ENCODE peak calls at places on chromosome 6, in ten cellular contexts. One of them, this sample, is unnamed.

GRCh38 chr6:44367686-44368085 is 19.8 kb upstream of the CDC5L start:
- DNase-seq in fibroblast of lung: no peak
- DNase-seq in A549: no peak
- DNase-seq in neural crest cell: no peak
- DNase-seq in ELR: peak
- DNase-seq in naive thymus-derived CD4-positive, alpha-beta T cell: no peak
- DNase-seq in psoas muscle: no peak
- DNase-seq in LoVo: no peak
- DNase-seq in stimulated activated naive CD8-positive, alpha-beta T cell treated with anti-CD3 and anti-CD28 coated beads, Interleukin-15, Interleukin-2, amounts not matched to agents 100 U/mL and 50 U/mL, for 24 hours: no peak
- DNase-seq in activated CD4-positive, alpha-beta memory T cell treated with anti-CD3 and anti-CD28 coated beads, Interleukin-2, amount 10 ng/mL, durations not matched to agents 7 days and 5 days: no peak
- DNase-seq in this sample: no peak

GRCh38 chr6:42131531-42131930 is 10.9 kb downstream of the C6orf132 start:
- DNase-seq in LoVo: no peak
- DNase-seq in ELR: peak
- DNase-seq in A549: no peak
- DNase-seq in fibroblast of lung: peak
- DNase-seq in naive thymus-derived CD4-positive, alpha-beta T cell: no peak
- DNase-seq in activated CD4-positive, alpha-beta memory T cell treated with anti-CD3 and anti-CD28 coated beads, Interleukin-2, amount 10 ng/mL, durations not matched to agents 7 days and 5 days: no peak
- DNase-seq in neural crest cell: no peak
- DNase-seq in psoas muscle: no peak
- DNase-seq in stimulated activated naive CD8-positive, alpha-beta T cell treated with anti-CD3 and anti-CD28 coated beads, Interleukin-15, Interleukin-2, amounts not matched to agents 100 U/mL and 50 U/mL, for 24 hours: no peak
- DNase-seq in this sample: no peak

GRCh38 chr6:11208267-11208666 is 24.2 kb downstream of the NEDD9 start:
- DNase-seq in activated CD4-positive, alpha-beta memory T cell treated with anti-CD3 and anti-CD28 coated beads, Interleukin-2, amount 10 ng/mL, durations not matched to agents 7 days and 5 days: no peak
- DNase-seq in naive thymus-derived CD4-positive, alpha-beta T cell: no peak
- DNase-seq in A549: no peak
- DNase-seq in stimulated activated naive CD8-positive, alpha-beta T cell treated with anti-CD3 and anti-CD28 coated beads, Interleukin-15, Interleukin-2, amounts not matched to agents 100 U/mL and 50 U/mL, for 24 hours: no peak
- DNase-seq in psoas muscle: no peak
- DNase-seq in LoVo: no peak
- DNase-seq in neural crest cell: no peak
- DNase-seq in ELR: no peak
- DNase-seq in fibroblast of lung: no peak
- DNase-seq in this sample: no peak

GRCh38 chr6:125802383-125802782 is 11.6 kb downstream of the NCOA7 start:
- DNase-seq in neural crest cell: no peak
- DNase-seq in naive thymus-derived CD4-positive, alpha-beta T cell: no peak
- DNase-seq in activated CD4-positive, alpha-beta memory T cell treated with anti-CD3 and anti-CD28 coated beads, Interleukin-2, amount 10 ng/mL, durations not matched to agents 7 days and 5 days: no peak
- DNase-seq in stimulated activated naive CD8-positive, alpha-beta T cell treated with anti-CD3 and anti-CD28 coated beads, Interleukin-15, Interleukin-2, amounts not matched to agents 100 U/mL and 50 U/mL, for 24 hours: no peak
- DNase-seq in LoVo: no peak
- DNase-seq in A549: no peak
- DNase-seq in fibroblast of lung: no peak
- DNase-seq in psoas muscle: no peak
- DNase-seq in ELR: no peak
- DNase-seq in this sample: no peak

GRCh38 chr6:4133941-4134838 is 1.2 kb downstream of the ECI2 start:
- DNase-seq in naive thymus-derived CD4-positive, alpha-beta T cell: no peak
- DNase-seq in fibroblast of lung: peak
- DNase-seq in activated CD4-positive, alpha-beta memory T cell treated with anti-CD3 and anti-CD28 coated beads, Interleukin-2, amount 10 ng/mL, durations not matched to agents 7 days and 5 days: peak
- DNase-seq in A549: no peak
- DNase-seq in ELR: peak
- DNase-seq in psoas muscle: no peak
- DNase-seq in neural crest cell: no peak
- DNase-seq in LoVo: no peak
- DNase-seq in stimulated activated naive CD8-positive, alpha-beta T cell treated with anti-CD3 and anti-CD28 coated beads, Interleukin-15, Interleukin-2, amounts not matched to agents 100 U/mL and 50 U/mL, for 24 hours: peak
- DNase-seq in this sample: no peak

GRCh38 chr6:10426781-10427279 is 12.0 kb upstream of the TFAP2A start:
- DNase-seq in activated CD4-positive, alpha-beta memory T cell treated with anti-CD3 and anti-CD28 coated beads, Interleukin-2, amount 10 ng/mL, durations not matched to agents 7 days and 5 days: no peak
- DNase-seq in psoas muscle: no peak
- DNase-seq in ELR: peak
- DNase-seq in stimulated activated naive CD8-positive, alpha-beta T cell treated with anti-CD3 and anti-CD28 coated beads, Interleukin-15, Interleukin-2, amounts not matched to agents 100 U/mL and 50 U/mL, for 24 hours: no peak
- DNase-seq in fibroblast of lung: no peak
- DNase-seq in naive thymus-derived CD4-positive, alpha-beta T cell: no peak
- DNase-seq in A549: no peak
- DNase-seq in neural crest cell: no peak
- DNase-seq in LoVo: no peak
- DNase-seq in this sample: no peak

GRCh38 chr6:121879149-121879548 is 443.7 kb downstream of the GJA1 start:
- DNase-seq in fibroblast of lung: peak
- DNase-seq in psoas muscle: no peak
- DNase-seq in ELR: peak
- DNase-seq in LoVo: no peak
- DNase-seq in stimulated activated naive CD8-positive, alpha-beta T cell treated with anti-CD3 and anti-CD28 coated beads, Interleukin-15, Interleukin-2, amounts not matched to agents 100 U/mL and 50 U/mL, for 24 hours: no peak
- DNase-seq in naive thymus-derived CD4-positive, alpha-beta T cell: no peak
- DNase-seq in activated CD4-positive, alpha-beta memory T cell treated with anti-CD3 and anti-CD28 coated beads, Interleukin-2, amount 10 ng/mL, durations not matched to agents 7 days and 5 days: no peak
- DNase-seq in neural crest cell: no peak
- DNase-seq in A549: no peak
- DNase-seq in this sample: no peak

GRCh38 chr6:157892363-157892878 is 69.4 kb downstream of the SNX9 start:
- DNase-seq in LoVo: no peak
- DNase-seq in neural crest cell: no peak
- DNase-seq in psoas muscle: no peak
- DNase-seq in naive thymus-derived CD4-positive, alpha-beta T cell: no peak
- DNase-seq in A549: no peak
- DNase-seq in stimulated activated naive CD8-positive, alpha-beta T cell treated with anti-CD3 and anti-CD28 coated beads, Interleukin-15, Interleukin-2, amounts not matched to agents 100 U/mL and 50 U/mL, for 24 hours: no peak
- DNase-seq in ELR: no peak
- DNase-seq in activated CD4-positive, alpha-beta memory T cell treated with anti-CD3 and anti-CD28 coated beads, Interleukin-2, amount 10 ng/mL, durations not matched to agents 7 days and 5 days: no peak
- DNase-seq in fibroblast of lung: no peak
- DNase-seq in this sample: no peak

GRCh38 chr6:37222125-37222967 is 35.2 kb upstream of the TBC1D22B start:
- DNase-seq in fibroblast of lung: peak
- DNase-seq in stimulated activated naive CD8-positive, alpha-beta T cell treated with anti-CD3 and anti-CD28 coated beads, Interleukin-15, Interleukin-2, amounts not matched to agents 100 U/mL and 50 U/mL, for 24 hours: peak
- DNase-seq in A549: peak
- DNase-seq in neural crest cell: peak
- DNase-seq in ELR: peak
- DNase-seq in activated CD4-positive, alpha-beta memory T cell treated with anti-CD3 and anti-CD28 coated beads, Interleukin-2, amount 10 ng/mL, durations not matched to agents 7 days and 5 days: peak
- DNase-seq in naive thymus-derived CD4-positive, alpha-beta T cell: peak
- DNase-seq in LoVo: peak
- DNase-seq in psoas muscle: peak
- DNase-seq in this sample: peak

GRCh38 chr6:68194846-68195478 is 440.1 kb upstream of the ADGRB3 start:
- DNase-seq in psoas muscle: no peak
- DNase-seq in A549: no peak
- DNase-seq in ELR: no peak
- DNase-seq in neural crest cell: no peak
- DNase-seq in stimulated activated naive CD8-positive, alpha-beta T cell treated with anti-CD3 and anti-CD28 coated beads, Interleukin-15, Interleukin-2, amounts not matched to agents 100 U/mL and 50 U/mL, for 24 hours: no peak
- DNase-seq in LoVo: no peak
- DNase-seq in activated CD4-positive, alpha-beta memory T cell treated with anti-CD3 and anti-CD28 coated beads, Interleukin-2, amount 10 ng/mL, durations not matched to agents 7 days and 5 days: no peak
- DNase-seq in fibroblast of lung: no peak
- DNase-seq in naive thymus-derived CD4-positive, alpha-beta T cell: no peak
- DNase-seq in this sample: no peak

GRCh38 chr6:129753422-129753821 is 43.4 kb upstream of the ARHGAP18 start:
- DNase-seq in naive thymus-derived CD4-positive, alpha-beta T cell: no peak
- DNase-seq in fibroblast of lung: no peak
- DNase-seq in activated CD4-positive, alpha-beta memory T cell treated with anti-CD3 and anti-CD28 coated beads, Interleukin-2, amount 10 ng/mL, durations not matched to agents 7 days and 5 days: no peak
- DNase-seq in LoVo: no peak
- DNase-seq in neural crest cell: no peak
- DNase-seq in psoas muscle: no peak
- DNase-seq in stimulated activated naive CD8-positive, alpha-beta T cell treated with anti-CD3 and anti-CD28 coated beads, Interleukin-15, Interleukin-2, amounts not matched to agents 100 U/mL and 50 U/mL, for 24 hours: no peak
- DNase-seq in A549: no peak
- DNase-seq in ELR: peak
- DNase-seq in this sample: no peak

GRCh38 chr6:43809417-43810305 is 39.6 kb downstream of the VEGFA start:
- DNase-seq in ELR: peak
- DNase-seq in LoVo: no peak
- DNase-seq in activated CD4-positive, alpha-beta memory T cell treated with anti-CD3 and anti-CD28 coated beads, Interleukin-2, amount 10 ng/mL, durations not matched to agents 7 days and 5 days: no peak
- DNase-seq in naive thymus-derived CD4-positive, alpha-beta T cell: no peak
- DNase-seq in A549: peak
- DNase-seq in neural crest cell: no peak
- DNase-seq in fibroblast of lung: peak
- DNase-seq in psoas muscle: no peak
- DNase-seq in stimulated activated naive CD8-positive, alpha-beta T cell treated with anti-CD3 and anti-CD28 coated beads, Interleukin-15, Interleukin-2, amounts not matched to agents 100 U/mL and 50 U/mL, for 24 hours: no peak
- DNase-seq in this sample: no peak

GRCh38 chr6:80020381-80021120 is 16.1 kb downstream of the TTK start:
- DNase-seq in stimulated activated naive CD8-positive, alpha-beta T cell treated with anti-CD3 and anti-CD28 coated beads, Interleukin-15, Interleukin-2, amounts not matched to agents 100 U/mL and 50 U/mL, for 24 hours: no peak
- DNase-seq in A549: no peak
- DNase-seq in neural crest cell: no peak
- DNase-seq in naive thymus-derived CD4-positive, alpha-beta T cell: no peak
- DNase-seq in ELR: no peak
- DNase-seq in psoas muscle: no peak
- DNase-seq in fibroblast of lung: no peak
- DNase-seq in activated CD4-positive, alpha-beta memory T cell treated with anti-CD3 and anti-CD28 coated beads, Interleukin-2, amount 10 ng/mL, durations not matched to agents 7 days and 5 days: no peak
- DNase-seq in LoVo: no peak
- DNase-seq in this sample: no peak

GRCh38 chr6:4776967-4777925 is 1.0 kb downstream of the CDYL start:
- DNase-seq in LoVo: no peak
- DNase-seq in neural crest cell: no peak
- DNase-seq in activated CD4-positive, alpha-beta memory T cell treated with anti-CD3 and anti-CD28 coated beads, Interleukin-2, amount 10 ng/mL, durations not matched to agents 7 days and 5 days: peak
- DNase-seq in A549: peak
- DNase-seq in stimulated activated naive CD8-positive, alpha-beta T cell treated with anti-CD3 and anti-CD28 coated beads, Interleukin-15, Interleukin-2, amounts not matched to agents 100 U/mL and 50 U/mL, for 24 hours: peak
- DNase-seq in naive thymus-derived CD4-positive, alpha-beta T cell: peak
- DNase-seq in psoas muscle: peak
- DNase-seq in ELR: peak
- DNase-seq in fibroblast of lung: peak
- DNase-seq in this sample: no peak

GRCh38 chr6:44452725-44453124 is 65.2 kb downstream of the CDC5L start:
- DNase-seq in A549: peak
- DNase-seq in activated CD4-positive, alpha-beta memory T cell treated with anti-CD3 and anti-CD28 coated beads, Interleukin-2, amount 10 ng/mL, durations not matched to agents 7 days and 5 days: no peak
- DNase-seq in naive thymus-derived CD4-positive, alpha-beta T cell: no peak
- DNase-seq in LoVo: no peak
- DNase-seq in ELR: peak
- DNase-seq in psoas muscle: no peak
- DNase-seq in fibroblast of lung: peak
- DNase-seq in stimulated activated naive CD8-positive, alpha-beta T cell treated with anti-CD3 and anti-CD28 coated beads, Interleukin-15, Interleukin-2, amounts not matched to agents 100 U/mL and 50 U/mL, for 24 hours: no peak
- DNase-seq in neural crest cell: no peak
- DNase-seq in this sample: no peak

GRCh38 chr6:12415980-12416598 is 125.9 kb downstream of the EDN1 start:
- DNase-seq in ELR: no peak
- DNase-seq in psoas muscle: no peak
- DNase-seq in LoVo: no peak
- DNase-seq in naive thymus-derived CD4-positive, alpha-beta T cell: no peak
- DNase-seq in activated CD4-positive, alpha-beta memory T cell treated with anti-CD3 and anti-CD28 coated beads, Interleukin-2, amount 10 ng/mL, durations not matched to agents 7 days and 5 days: no peak
- DNase-seq in fibroblast of lung: no peak
- DNase-seq in neural crest cell: no peak
- DNase-seq in A549: peak
- DNase-seq in stimulated activated naive CD8-positive, alpha-beta T cell treated with anti-CD3 and anti-CD28 coated beads, Interleukin-15, Interleukin-2, amounts not matched to agents 100 U/mL and 50 U/mL, for 24 hours: no peak
- DNase-seq in this sample: no peak

This sample was measured in iPS DF 19.7.